ENCODE peak calls at places on chromosomes 7 and 10, in five cellular contexts. C, U, H, M and J are unnamed samples.

GRCh38 chr10:84944187-84944586 is 615.8 kb downstream of the CCSER2 start:
- DNase-seq in C (no peak), U (no peak), H (no peak), M (no peak), J (no peak)

GRCh38 chr10:70671229-70671588 is 1.1 kb upstream of the ADAMTS14 start:
- DNase-seq in C (no peak), U (no peak), H (no peak), M (no peak), J (no peak)

GRCh38 chr7:106611911-106612310 is 49.0 kb downstream of the CCDC71L start:
- DNase-seq in C (no peak), U (peak; percentile 67), H (peak; percentile 23), M (no peak), J (no peak)

GRCh38 chr10:58068809-58069208 is 198.9 kb downstream of the IPMK start:
- DNase-seq in C (no peak), U (no peak), H (no peak), M (no peak), J (no peak)

GRCh38 chr10:18713077-18713476 is 53.8 kb downstream of the ARL5B start:
- DNase-seq in C (no peak), U (peak; percentile 95), H (peak; percentile 89), M (no peak), J (no peak)

GRCh38 chr10:62501547-62501946 is 127.4 kb downstream of the ZNF365 start:
- DNase-seq in C (no peak), U (peak; percentile 69), H (peak; percentile 80), M (no peak), J (no peak)

GRCh38 chr10:125027889-125028288 is 86.0 kb downstream of the ZRANB1 start:
- DNase-seq in C (no peak), U (no peak), H (no peak), M (no peak), J (peak; percentile 75)

GRCh38 chr7:156827587-156828203 is 65.3 kb downstream of the LMBR1 start:
- DNase-seq in C (no peak), U (peak; percentile 60), H (no peak), M (peak; percentile 56), J (peak; percentile 44)

GRCh38 chr7:44144968-44145418 is 3.9 kb upstream of the MYL7 start:
- DNase-seq in C (no peak), U (no peak), H (no peak), M (no peak), J (no peak)

GRCh38 chr10:2380218-2380617 is 642.9 kb upstream of the ADARB2 start:
- DNase-seq in C (no peak), U (no peak), H (no peak), M (no peak), J (no peak)

GRCh38 chr10:130924138-130924819 is 387.2 kb downstream of the TCERG1L start:
- DNase-seq in C (peak; percentile 64), U (no peak), H (no peak), M (peak; percentile 72), J (peak; percentile 87)

GRCh38 chr10:107966817-107967216 is 802.3 kb upstream of the SORCS1 start:
- DNase-seq in C (no peak), U (peak; percentile 53), H (no peak), M (no peak), J (no peak)

GRCh38 chr7:48868916-48869315 is 55.4 kb upstream of the CDC14C start:
- DNase-seq in C (no peak), U (no peak), H (no peak), M (no peak), J (no peak)

GRCh38 chr10:46218921-46219320 is 67.9 kb upstream of the ANTXRL start:
- DNase-seq in C (no peak), U (no peak), H (no peak), M (no peak), J (no peak)

GRCh38 chr7:42522227-42522991 is 285.4 kb upstream of the GLI3 start:
- DNase-seq in C (peak; percentile 54), U (no peak), H (peak; percentile 32), M (peak; percentile 74), J (peak; percentile 85)

GRCh38 chr10:110175406-110175805 is 32.0 kb upstream of the MXI1 start:
- DNase-seq in C (no peak), U (peak; percentile 26), H (peak; percentile 79), M (no peak), J (no peak)

GRCh38 chr7:36366649-36367560 is 22.8 kb upstream of the ANLN start:
- DNase-seq in C (peak; percentile 92), U (peak; percentile 95), H (peak; percentile 86), M (peak; percentile 95), J (peak; percentile 96)
- H3K27ac ChIP-seq in C (no peak overlapping the region), U (no peak overlapping the region), H (peak overlapping the region; percentile 86), M (no peak overlapping the region), J (no peak overlapping the region)

GRCh38 chr10:80484677-80485409 is 30.7 kb downstream of the TSPAN14 start:
- DNase-seq in C (no peak), U (no peak), H (no peak), M (no peak), J (no peak)
- H4K20me1 ChIP-seq in C (no peaks in the 10 kb centered on the region), U (no peaks in the 10 kb centered on the region), H (no peaks in the 10 kb centered on the region), M (peaks cover 38% of the 10 kb centered on the region), J (peaks cover 64% of the 10 kb centered on the region)

DNA sequence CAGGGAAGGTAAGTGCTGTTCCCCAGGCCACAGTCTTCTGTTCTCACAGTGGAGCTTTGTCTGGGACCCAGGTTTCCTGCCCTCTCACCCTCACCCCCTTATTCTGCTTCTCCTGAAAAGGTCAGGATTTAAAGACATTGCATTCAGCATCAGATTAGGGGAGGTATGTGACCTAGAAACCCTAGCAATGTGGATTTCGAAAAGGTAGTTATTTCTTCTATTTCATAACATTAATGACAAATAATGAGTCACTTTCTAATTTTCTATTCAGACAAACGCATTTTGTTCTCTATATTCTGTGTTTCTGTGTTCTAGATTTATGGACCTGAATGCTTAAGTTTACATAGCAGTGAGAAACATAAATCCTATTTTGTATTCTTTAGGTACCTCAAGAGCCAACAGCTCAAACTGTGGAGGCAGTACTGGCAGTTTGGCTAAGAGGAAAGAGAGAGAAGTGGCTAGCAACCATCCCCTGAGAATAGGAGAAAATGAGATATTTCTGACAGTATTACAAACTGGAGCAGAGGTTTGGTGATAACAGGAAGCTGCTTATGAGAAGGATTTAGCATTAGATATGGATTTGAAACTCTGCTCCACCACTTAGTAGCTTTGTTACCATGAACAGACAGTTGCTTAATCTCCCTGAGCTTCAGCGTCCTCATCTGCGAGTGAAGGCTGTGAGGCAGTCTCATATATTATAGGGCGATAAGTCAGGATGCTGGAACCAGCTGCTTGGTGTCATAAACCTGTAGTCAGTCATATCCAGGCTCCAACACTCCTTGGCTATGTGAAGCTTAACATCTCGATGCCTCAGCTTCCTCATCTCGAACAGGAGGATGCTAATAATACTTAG is 28.2 kb downstream of the CDK14 start:
- DNase-seq in C (no peak), U (peak; percentile 66), H (peak; percentile 66), M (no peak), J (peak; percentile 42)
- H3K4me2 ChIP-seq in C (no peak overlapping the region), U (peak overlapping the region; percentile 90), H (peak overlapping the region; percentile 69), M (peak overlapping the region; percentile 36), J (peak overlapping the region; percentile 77)

DNA sequence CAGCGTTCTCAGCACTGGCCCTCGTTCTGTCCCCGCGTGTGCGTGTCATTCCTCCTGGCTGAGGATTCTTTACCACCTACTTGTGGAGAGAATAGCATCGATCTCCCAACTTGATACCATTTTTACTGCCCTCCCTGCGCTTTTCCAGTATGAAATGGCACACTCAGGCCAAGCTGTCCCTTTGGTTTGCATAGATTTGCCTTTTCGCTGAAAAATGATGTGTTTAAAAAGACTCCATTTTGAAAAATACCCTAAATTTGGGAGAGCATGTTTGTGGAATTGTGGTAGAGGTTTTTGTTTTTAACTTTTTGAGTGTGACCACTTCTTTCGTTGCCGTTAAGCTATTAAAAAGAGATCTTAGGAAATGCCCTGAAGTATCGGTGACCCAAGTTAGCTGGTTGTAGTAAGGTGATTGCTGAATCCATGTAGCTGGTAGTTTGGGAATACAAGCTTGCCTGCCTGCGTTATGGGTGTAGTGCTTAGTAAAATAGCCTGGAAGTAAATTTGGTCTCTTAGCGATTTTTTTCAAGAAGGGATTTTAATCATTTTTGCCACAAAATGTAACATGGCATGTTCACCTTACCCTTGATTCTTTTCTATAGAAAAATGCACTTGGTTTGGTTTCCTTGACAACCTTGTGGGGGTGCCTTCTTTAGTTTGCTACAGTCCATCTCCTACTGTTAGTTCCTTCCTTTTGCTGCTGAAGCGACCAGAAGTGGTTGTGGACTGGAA is 998 bp downstream of the ACTR3B start:
- DNase-seq in C (no peak), U (peak; percentile 37), H (no peak), M (peak; percentile 20), J (no peak)
- H3K27ac ChIP-seq in C (no peak overlapping the region), U (peak overlapping the region; percentile 80), H (peak overlapping the region; percentile 72), M (no peak overlapping the region), J (no peak overlapping the region)

DNA sequence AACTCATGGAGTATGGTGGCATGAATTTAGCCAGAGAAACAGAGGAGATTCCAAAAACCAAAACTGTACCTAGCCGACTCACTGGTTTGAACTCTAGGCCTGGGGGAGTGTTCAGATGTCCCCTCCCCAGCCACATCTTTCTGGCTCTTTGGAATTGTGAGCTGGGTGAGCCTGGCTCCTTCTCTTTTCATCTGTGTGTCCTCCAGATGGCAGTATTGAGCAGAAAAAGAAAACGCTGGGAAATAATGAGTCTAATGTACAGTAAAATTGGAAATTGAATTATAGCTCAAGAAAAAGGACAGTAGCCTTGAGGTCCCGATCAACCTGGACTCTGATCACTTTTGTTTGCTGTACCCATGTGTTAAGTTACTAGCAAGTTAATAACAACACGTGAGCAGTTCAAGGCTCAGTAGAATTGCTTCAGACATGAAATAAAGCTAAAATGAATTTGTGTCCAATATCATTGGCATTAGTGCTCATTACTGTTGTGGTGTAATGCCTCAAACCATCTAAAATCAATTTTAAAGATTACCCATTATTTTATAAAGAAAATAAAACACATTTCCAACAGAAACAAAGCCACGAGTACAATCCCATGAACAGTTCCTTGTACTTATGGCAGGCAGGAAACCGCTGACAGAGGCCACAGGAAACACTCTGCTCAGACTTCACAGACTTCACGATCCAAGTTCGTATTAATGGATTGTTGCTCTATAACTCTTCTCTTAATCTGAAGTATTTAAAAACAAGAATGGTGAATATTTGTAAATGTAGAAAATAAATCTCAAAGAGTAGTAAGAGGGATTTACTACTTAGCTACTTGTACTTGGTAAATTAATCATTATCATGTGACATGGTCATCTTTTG is 78.1 kb downstream of the SNX10 start:
- DNase-seq in C (no peak), U (peak; percentile 63), H (peak; percentile 39), M (peak; percentile 70), J (peak; percentile 56)
- H4K20me1 ChIP-seq in C (no peaks in the 10 kb centered on the region), U (no peaks in the 10 kb centered on the region), H (no peaks in the 10 kb centered on the region), M (no peaks in the 10 kb centered on the region), J (no peaks in the 10 kb centered on the region)